ENCODE peak calls at places on chromosomes 6 and 20, in five cellular contexts. R is HepG2, H is K562, J is GM23338, U is H1. K is an unnamed sample.
A peak's percentile ranks its signal among the peaks of the same experiment; 100 is the strongest.

GRCh38 chr20:46400253-46400652 is 6.2 kb downstream of the ELMO2 start:
- DNase-seq in R (no peak), H (no peak), J (no peak), U (no peak), K (no peak)

GRCh38 chr6:136550330-136551071 is at the start of gene MAP7:
- DNase-seq in R (no peak), H (peak; percentile 92), J (peak; percentile 96), U (peak; percentile 81), K (no peak)

GRCh38 chr6:110949679-110950285 is 8.7 kb upstream of the GTF3C6 start:
- DNase-seq in R (no peak), H (no peak), J (peak; percentile 40), U (no peak), K (no peak)

GRCh38 chr6:61675734-61676133 is 610.3 kb downstream of the KHDRBS2 start:
- DNase-seq in R (no peak), H (no peak), J (no peak), U (no peak), K (no peak)

GRCh38 chr6:170031096-170031471 is 259.8 kb downstream of the DLL1 start:
- DNase-seq in R (no peak), H (no peak), J (no peak), U (no peak), K (no peak)

GRCh38 chr20:59850018-59850641 is 83.3 kb downstream of the SYCP2 start:
- DNase-seq in R (peak; percentile 56), H (peak; percentile 30), J (peak; percentile 72), U (no peak), K (peak; percentile 9)

GRCh38 chr20:33202451-33202850 is 14.7 kb upstream of the BPIFA3 start:
- DNase-seq in R (no peak), H (no peak), J (no peak), U (no peak), K (no peak)

GRCh38 chr6:32107447-32107846 is 1.7 kb downstream of the TNXB start:
- DNase-seq in R (no peak), H (no peak), J (no peak), U (no peak), K (no peak)

GRCh38 chr20:49591217-49591865 is 23.4 kb upstream of the PTGIS start:
- DNase-seq in R (no peak), H (no peak), J (no peak), U (no peak), K (no peak)

GRCh38 chr6:27753668-27754407 is 158.4 kb downstream of the OR2B2 start:
- DNase-seq in R (peak; percentile 83), H (peak; percentile 84), J (peak; percentile 94), U (peak; percentile 59), K (peak; percentile 72)
- H2AFZ ChIP-seq in R (peak overlapping the region; percentile 76), H (peak overlapping the region; percentile 79), J (no peak overlapping the region), U (no peak overlapping the region), K (peak overlapping the region; percentile 71)

GRCh38 chr6:119032428-119032827 is 46.0 kb downstream of the FAM184A start:
- DNase-seq in R (no peak), H (no peak), J (no peak), U (no peak), K (no peak)
- TF ChIP-seq CREB1 in R (no peak), H (no peak), J (no peak), U (no peak), K (no peak)

GRCh38 chr6:8499540-8499939 is 64.2 kb upstream of the SLC35B3 start:
- DNase-seq in R (peak; percentile 10), H (no peak), J (peak; percentile 50), U (no peak), K (no peak)
- TF ChIP-seq CTCF in R (peak; percentile 53), H (peak; percentile 14), J (peak; percentile 73), U (no peak), K (peak; percentile 8)

DNA sequence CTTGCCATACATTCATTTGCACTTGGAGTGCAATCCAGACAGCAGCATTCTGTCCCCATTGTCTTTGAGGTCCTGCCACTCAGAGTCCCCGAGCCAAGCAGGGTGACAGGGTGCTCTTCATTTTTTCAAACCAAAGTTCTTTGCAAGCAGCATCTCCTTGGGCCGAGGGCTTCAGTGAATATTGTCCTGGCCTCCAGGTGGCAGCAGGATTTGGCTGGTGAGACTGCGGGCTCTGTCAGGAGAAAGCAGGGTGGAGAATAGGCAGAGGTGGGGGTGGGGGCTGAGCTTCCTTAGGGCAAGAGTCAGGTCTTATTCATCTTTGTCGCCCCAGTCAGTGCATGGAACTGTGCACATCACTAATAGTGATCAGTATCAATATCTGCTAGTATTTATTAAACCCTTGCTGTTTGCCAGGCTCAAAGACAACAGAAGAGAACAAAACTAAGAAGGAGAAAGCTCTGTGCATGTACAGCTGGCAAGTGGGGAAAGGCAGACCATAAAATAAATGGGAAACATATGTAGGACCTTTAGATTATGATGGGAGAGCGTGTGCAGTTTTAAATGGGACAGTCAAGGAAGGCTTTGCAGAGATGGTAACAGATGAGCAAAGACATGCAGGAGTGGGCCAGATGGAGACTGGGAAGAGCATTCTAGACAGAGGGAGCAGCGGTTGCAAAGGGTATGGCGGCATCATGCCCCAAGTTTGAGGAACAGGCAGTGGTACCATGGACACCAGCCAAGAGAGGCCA is 260.2 kb downstream of the NRN1 start:
- DNase-seq in R (no peak), H (no peak), J (peak; percentile 74), U (peak; percentile 21), K (no peak)
- H2AFZ ChIP-seq in R (no peak overlapping the region), H (no peak overlapping the region), J (no peak overlapping the region), U (no peak overlapping the region), K (no peak overlapping the region)

GRCh38 chr6:53412316-53412715 is 63.6 kb upstream of the ELOVL5 start:
- DNase-seq in R (no peak), H (no peak), J (no peak), U (no peak), K (no peak)

GRCh38 chr6:53418288-53418687 is 69.5 kb upstream of the ELOVL5 start:
- DNase-seq in R (no peak), H (no peak), J (no peak), U (no peak), K (no peak)

GRCh38 chr6:53413326-53413725 is 64.6 kb upstream of the ELOVL5 start:
- DNase-seq in R (no peak), H (no peak), J (no peak), U (no peak), K (no peak)

GRCh38 chr6:53412751-53413150 is 64.0 kb upstream of the ELOVL5 start:
- DNase-seq in R (no peak), H (no peak), J (no peak), U (no peak), K (no peak)

GRCh38 chr6:53417141-53417540 is 68.4 kb upstream of the ELOVL5 start:
- DNase-seq in R (no peak), H (no peak), J (peak; percentile 36), U (no peak), K (no peak)
- TF ChIP-seq CREB1 in R (no peak), H (no peak), J (no peak), U (no peak), K (no peak)

GRCh38 chr6:701696-702479 is 8.9 kb upstream of the EXOC2 start:
- DNase-seq in R (peak; percentile 39), H (no peak), J (peak; percentile 54), U (no peak), K (no peak)
- TF ChIP-seq CTCF in R (peak; percentile 62), H (peak; percentile 41), J (peak; percentile 64), U (peak; percentile 49), K (no peak)

GRCh38 chr6:137568067-137568466 is 73.9 kb upstream of the OLIG3 start:
- DNase-seq in R (no peak), H (no peak), J (no peak), U (no peak), K (no peak)
- H2AFZ ChIP-seq in R (no peak overlapping the region), H (no peak overlapping the region), J (peak overlapping the region; percentile 49), U (no peak overlapping the region), K (no peak overlapping the region)

GRCh38 chr20:63873477-63873971 is 8.5 kb downstream of the TPD52L2 start:
- DNase-seq in R (no peak), H (no peak), J (no peak), U (no peak), K (no peak)
- TF ChIP-seq CREB1 in R (no peak), H (no peak), J (no peak), U (no peak), K (no peak)

GRCh38 chr6:103675807-103676406 is 1183.8 kb downstream of the HACE1 start:
- DNase-seq in R (no peak), H (no peak), J (no peak), U (no peak), K (no peak)

GRCh38 chr6:103677290-103677689 is 1182.4 kb downstream of the HACE1 start:
- DNase-seq in R (no peak), H (no peak), J (no peak), U (no peak), K (no peak)

GRCh38 chr6:103674790-103675189 is 1184.9 kb downstream of the HACE1 start:
- DNase-seq in R (no peak), H (no peak), J (no peak), U (no peak), K (no peak)

GRCh38 chr6:103672169-103672568 is 1187.5 kb downstream of the HACE1 start:
- DNase-seq in R (no peak), H (no peak), J (peak; percentile 46), U (no peak), K (no peak)
- TF ChIP-seq CTCF in R (no peak), H (no peak), J (peak; percentile 39), U (no peak), K (no peak)

GRCh38 chr6:1608976-1609661 is 596 bp upstream of the FOXC1 start:
- DNase-seq in R (no peak), H (no peak), J (peak; percentile 57), U (no peak), K (no peak)

GRCh38 chr6:1611322-1611571 is 1.5 kb downstream of the FOXC1 start:
- DNase-seq in R (no peak), H (no peak), J (peak; percentile 53), U (no peak), K (no peak)

GRCh38 chr6:1610497-1611321 is 994 bp downstream of the FOXC1 start:
- DNase-seq in R (peak; percentile 27), H (no peak), J (peak; percentile 52), U (no peak), K (no peak)

GRCh38 chr6:1608222-1608975 is 1.3 kb upstream of the FOXC1 start:
- DNase-seq in R (no peak), H (no peak), J (peak; percentile 55), U (no peak), K (no peak)

DNA sequence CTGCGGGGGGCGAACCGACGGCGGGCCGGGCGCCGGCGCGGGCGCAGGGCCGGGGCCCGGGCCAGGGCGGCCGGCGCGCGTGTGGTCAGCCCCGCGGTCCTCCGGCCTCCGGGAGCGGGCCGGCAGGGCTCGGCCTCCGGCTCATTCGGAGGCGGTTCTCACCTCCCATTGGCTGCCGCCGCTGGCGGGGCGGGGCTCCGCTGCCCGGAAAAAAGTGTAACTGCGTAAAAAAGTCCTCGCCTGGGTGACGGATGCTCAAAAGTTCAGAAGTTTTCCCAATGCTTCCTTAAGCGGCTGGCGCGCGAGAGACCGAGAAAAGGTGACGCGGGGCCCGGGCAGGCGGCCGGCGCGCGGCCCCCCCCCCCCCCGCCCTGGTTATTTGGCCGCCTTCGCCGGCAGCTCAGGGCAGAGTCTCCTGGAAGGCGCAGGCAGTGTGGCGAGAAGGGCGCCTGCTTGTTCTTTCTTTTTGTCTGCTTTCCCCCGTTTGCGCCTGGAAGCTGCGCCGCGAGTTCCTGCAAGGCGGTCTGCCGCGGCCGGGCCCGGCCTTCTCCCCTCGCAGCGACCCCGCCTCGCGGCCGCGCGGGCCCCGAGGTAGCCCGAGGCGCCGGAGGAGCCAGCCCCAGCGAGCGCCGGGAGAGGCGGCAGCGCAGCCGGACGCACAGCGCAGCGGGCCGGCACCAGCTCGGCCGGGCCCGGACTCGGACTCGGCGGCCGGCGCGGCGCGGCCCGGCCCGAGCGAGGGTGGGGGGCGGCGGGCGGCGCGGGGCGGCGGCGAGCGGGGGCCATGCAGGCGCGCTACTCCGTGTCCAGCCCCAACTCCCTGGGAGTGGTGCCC is at the start of gene FOXC1:
- DNase-seq in R (peak; percentile 71), H (no peak), J (peak; percentile 80), U (no peak), K (no peak)
- H2AFZ ChIP-seq in R (no peak within 1 kb of the TSS), H (no peak within 1 kb of the TSS), J (peak within 1 kb of the TSS; percentile 43), U (no peak within 1 kb of the TSS), K (peak within 1 kb of the TSS; percentile 53)